ENCODE peak calls at places on chromosomes 4 and X, in seven cellular contexts. One of them, this sample, is unnamed.

GRCh38 chrX:73577368-73577767 is 14.4 kb downstream of the CHIC1 start:
- DNase-seq in skeletal muscle cell: peak; percentile 17
- DNase-seq in lower lobe of right lung: no peak
- DNase-seq in left ventricle myocardium inferior: no peak
- DNase-seq in breast epithelium: no peak
- DNase-seq in fibroblast of mammary gland: peak; percentile 86
- DNase-seq in epithelial cell of esophagus: peak; percentile 83
- DNase-seq in this sample: peak; percentile 59

GRCh38 chr4:151175754-151176153 is 76.3 kb downstream of the RPS3A start:
- DNase-seq in skeletal muscle cell: no peak
- DNase-seq in lower lobe of right lung: no peak
- DNase-seq in left ventricle myocardium inferior: no peak
- DNase-seq in breast epithelium: no peak
- DNase-seq in fibroblast of mammary gland: no peak
- DNase-seq in epithelial cell of esophagus: no peak
- DNase-seq in this sample: no peak

GRCh38 chrX:41522071-41522470 is 74.9 kb downstream of the NYX start:
- DNase-seq in skeletal muscle cell: no peak
- DNase-seq in lower lobe of right lung: no peak
- DNase-seq in left ventricle myocardium inferior: no peak
- DNase-seq in breast epithelium: no peak
- DNase-seq in fibroblast of mammary gland: no peak
- DNase-seq in epithelial cell of esophagus: peak; percentile 5
- DNase-seq in this sample: no peak

GRCh38 chr4:146450524-146450923 is 71.2 kb downstream of the SLC10A7 start:
- DNase-seq in skeletal muscle cell: no peak
- DNase-seq in lower lobe of right lung: no peak
- DNase-seq in left ventricle myocardium inferior: no peak
- DNase-seq in breast epithelium: no peak
- DNase-seq in fibroblast of mammary gland: no peak
- DNase-seq in epithelial cell of esophagus: no peak
- DNase-seq in this sample: no peak

GRCh38 chr4:122539861-122540465 is 80.9 kb downstream of the IL21 start:
- DNase-seq in skeletal muscle cell: no peak
- DNase-seq in lower lobe of right lung: no peak
- DNase-seq in left ventricle myocardium inferior: no peak
- DNase-seq in breast epithelium: no peak
- DNase-seq in fibroblast of mammary gland: no peak
- DNase-seq in epithelial cell of esophagus: peak; percentile 52
- DNase-seq in this sample: no peak

GRCh38 chr4:14022428-14022827 is 394.9 kb upstream of the BOD1L1 start:
- DNase-seq in skeletal muscle cell: peak; percentile 28
- DNase-seq in lower lobe of right lung: no peak
- DNase-seq in left ventricle myocardium inferior: no peak
- DNase-seq in breast epithelium: no peak
- DNase-seq in fibroblast of mammary gland: peak; percentile 59
- DNase-seq in epithelial cell of esophagus: no peak
- DNase-seq in this sample: no peak

GRCh38 chr4:8913121-8913857 is 41.6 kb upstream of the HMX1 start:
- DNase-seq in skeletal muscle cell: no peak
- DNase-seq in lower lobe of right lung: peak; percentile 41
- DNase-seq in left ventricle myocardium inferior: no peak
- DNase-seq in breast epithelium: peak; percentile 24
- DNase-seq in fibroblast of mammary gland: no peak
- DNase-seq in epithelial cell of esophagus: no peak
- DNase-seq in this sample: no peak

GRCh38 chr4:51831133-51831532 is 11.8 kb upstream of the DCUN1D4 start:
- DNase-seq in skeletal muscle cell: no peak
- DNase-seq in lower lobe of right lung: peak; percentile 63
- DNase-seq in left ventricle myocardium inferior: peak; percentile 64
- DNase-seq in breast epithelium: no peak
- DNase-seq in fibroblast of mammary gland: peak; percentile 55
- DNase-seq in epithelial cell of esophagus: peak; percentile 64
- DNase-seq in this sample: no peak

GRCh38 chr4:152680988-152681731 is 1.4 kb upstream of the TMEM154 start:
- DNase-seq in skeletal muscle cell: peak; percentile 73
- DNase-seq in lower lobe of right lung: no peak
- DNase-seq in left ventricle myocardium inferior: no peak
- DNase-seq in breast epithelium: no peak
- DNase-seq in fibroblast of mammary gland: peak; percentile 93
- DNase-seq in epithelial cell of esophagus: peak; percentile 99
- DNase-seq in this sample: peak; percentile 58

GRCh38 chr4:1990348-1990645 is 18.5 kb downstream of the NELFA start:
- DNase-seq in skeletal muscle cell: no peak
- DNase-seq in lower lobe of right lung: no peak
- DNase-seq in left ventricle myocardium inferior: no peak
- DNase-seq in breast epithelium: no peak
- DNase-seq in fibroblast of mammary gland: no peak
- DNase-seq in epithelial cell of esophagus: no peak
- DNase-seq in this sample: no peak

GRCh38 chrX:49250578-49250977 is 13.9 kb downstream of the FOXP3 start:
- DNase-seq in skeletal muscle cell: no peak
- DNase-seq in lower lobe of right lung: no peak
- DNase-seq in left ventricle myocardium inferior: no peak
- DNase-seq in breast epithelium: no peak
- DNase-seq in fibroblast of mammary gland: no peak
- DNase-seq in epithelial cell of esophagus: no peak
- DNase-seq in this sample: no peak

GRCh38 chr4:94758700-94759399 is 1.1 kb downstream of the BMPR1B start:
- DNase-seq in skeletal muscle cell: no peak
- DNase-seq in lower lobe of right lung: no peak
- DNase-seq in left ventricle myocardium inferior: no peak
- DNase-seq in breast epithelium: no peak
- DNase-seq in fibroblast of mammary gland: no peak
- DNase-seq in epithelial cell of esophagus: peak; percentile 26
- DNase-seq in this sample: no peak

GRCh38 chr4:150018257-150018656 is 60.0 kb upstream of the DCLK2 start:
- DNase-seq in skeletal muscle cell: no peak
- DNase-seq in lower lobe of right lung: no peak
- DNase-seq in left ventricle myocardium inferior: no peak
- DNase-seq in breast epithelium: no peak
- DNase-seq in fibroblast of mammary gland: no peak
- DNase-seq in epithelial cell of esophagus: no peak
- DNase-seq in this sample: no peak

GRCh38 chrX:130053236-130053635 is 57.1 kb downstream of the ELF4 start:
- DNase-seq in skeletal muscle cell: no peak
- DNase-seq in lower lobe of right lung: no peak
- DNase-seq in left ventricle myocardium inferior: no peak
- DNase-seq in breast epithelium: no peak
- DNase-seq in fibroblast of mammary gland: no peak
- DNase-seq in epithelial cell of esophagus: no peak
- DNase-seq in this sample: no peak

GRCh38 chrX:130048686-130049222 is 61.5 kb downstream of the ELF4 start:
- DNase-seq in skeletal muscle cell: no peak
- DNase-seq in lower lobe of right lung: no peak
- DNase-seq in left ventricle myocardium inferior: no peak
- DNase-seq in breast epithelium: no peak
- DNase-seq in fibroblast of mammary gland: no peak
- DNase-seq in epithelial cell of esophagus: no peak
- DNase-seq in this sample: no peak

GRCh38 chrX:130051176-130051845 is 59.0 kb downstream of the ELF4 start:
- DNase-seq in skeletal muscle cell: no peak
- DNase-seq in lower lobe of right lung: no peak
- DNase-seq in left ventricle myocardium inferior: no peak
- DNase-seq in breast epithelium: no peak
- DNase-seq in fibroblast of mammary gland: no peak
- DNase-seq in epithelial cell of esophagus: no peak
- DNase-seq in this sample: no peak

GRCh38 chrX:130047416-130047815 is 62.9 kb downstream of the ELF4 start:
- DNase-seq in skeletal muscle cell: no peak
- DNase-seq in lower lobe of right lung: no peak
- DNase-seq in left ventricle myocardium inferior: no peak
- DNase-seq in breast epithelium: no peak
- DNase-seq in fibroblast of mammary gland: no peak
- DNase-seq in epithelial cell of esophagus: no peak
- DNase-seq in this sample: no peak

DNA sequence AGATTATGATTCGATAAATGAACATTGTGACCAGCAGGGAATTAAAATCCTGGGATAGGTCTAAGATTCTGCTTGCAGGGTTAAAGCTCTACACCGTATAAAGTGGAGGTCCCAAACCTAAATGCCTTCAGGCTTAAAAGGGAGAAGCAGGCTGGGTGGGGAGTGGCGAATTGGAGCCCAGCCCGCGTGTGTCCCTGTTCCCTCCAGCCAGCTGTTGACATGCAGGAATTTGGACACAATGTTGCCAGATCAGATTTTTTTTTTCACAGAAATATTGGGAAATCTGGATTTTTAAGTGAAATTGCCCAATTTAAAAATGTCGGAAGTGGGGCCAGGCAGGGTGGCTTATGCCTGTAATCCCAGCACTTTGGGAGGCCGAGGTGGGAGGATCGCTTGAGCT is 60.5 kb downstream of the ELF4 start:
- DNase-seq in skeletal muscle cell: no peak
- DNase-seq in lower lobe of right lung: no peak
- DNase-seq in left ventricle myocardium inferior: peak; percentile 20
- DNase-seq in breast epithelium: no peak
- DNase-seq in fibroblast of mammary gland: no peak
- DNase-seq in epithelial cell of esophagus: no peak
- DNase-seq in this sample: no peak
- H3K4me3 ChIP-seq in skeletal muscle cell: no peak overlapping the region
- H3K4me3 ChIP-seq in lower lobe of right lung: no peak overlapping the region
- H3K4me3 ChIP-seq in left ventricle myocardium inferior: no peak overlapping the region
- H3K4me3 ChIP-seq in breast epithelium: no peak overlapping the region
- H3K4me3 ChIP-seq in fibroblast of mammary gland: no peak overlapping the region
- H3K4me3 ChIP-seq in epithelial cell of esophagus: no peak overlapping the region
- H3K4me3 ChIP-seq in this sample: no peak overlapping the region

GRCh38 chrX:108397627-108398392 is 40.4 kb downstream of the COL4A6 start:
- DNase-seq in skeletal muscle cell: peak; percentile 28
- DNase-seq in lower lobe of right lung: no peak
- DNase-seq in left ventricle myocardium inferior: no peak
- DNase-seq in breast epithelium: no peak
- DNase-seq in fibroblast of mammary gland: peak; percentile 74
- DNase-seq in epithelial cell of esophagus: peak; percentile 86
- DNase-seq in this sample: no peak

GRCh38 chrX:108396188-108396885 is 41.9 kb downstream of the COL4A6 start:
- DNase-seq in skeletal muscle cell: no peak
- DNase-seq in lower lobe of right lung: no peak
- DNase-seq in left ventricle myocardium inferior: no peak
- DNase-seq in breast epithelium: no peak
- DNase-seq in fibroblast of mammary gland: peak; percentile 51
- DNase-seq in epithelial cell of esophagus: peak; percentile 87
- DNase-seq in this sample: no peak

GRCh38 chrX:108399427-108400165 is 38.6 kb downstream of the COL4A6 start:
- DNase-seq in skeletal muscle cell: peak; percentile 34
- DNase-seq in lower lobe of right lung: no peak
- DNase-seq in left ventricle myocardium inferior: no peak
- DNase-seq in breast epithelium: no peak
- DNase-seq in fibroblast of mammary gland: peak; percentile 75
- DNase-seq in epithelial cell of esophagus: peak; percentile 84
- DNase-seq in this sample: no peak

DNA sequence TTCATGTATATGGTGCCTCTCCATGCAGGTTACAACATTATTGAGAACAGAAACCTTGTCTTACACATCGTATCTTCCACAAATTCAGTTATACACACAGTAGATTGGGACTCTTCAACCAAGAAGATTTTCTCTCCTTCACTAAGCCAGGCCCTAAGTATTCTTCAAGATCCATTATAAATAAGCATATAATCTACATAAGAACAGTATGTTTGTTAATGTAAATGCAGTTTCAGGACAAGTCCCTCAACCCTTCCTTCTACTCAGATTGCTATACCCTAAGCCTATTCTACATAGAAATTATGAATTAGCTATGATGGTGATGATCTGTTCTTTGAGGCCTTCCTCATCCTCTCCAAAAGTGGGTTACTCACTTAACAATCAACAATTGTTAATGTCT is 41.2 kb downstream of the COL4A6 start:
- DNase-seq in skeletal muscle cell: no peak
- DNase-seq in lower lobe of right lung: no peak
- DNase-seq in left ventricle myocardium inferior: no peak
- DNase-seq in breast epithelium: no peak
- DNase-seq in fibroblast of mammary gland: no peak
- DNase-seq in epithelial cell of esophagus: no peak
- DNase-seq in this sample: no peak
- H3K4me3 ChIP-seq in skeletal muscle cell: no peak overlapping the region
- H3K4me3 ChIP-seq in lower lobe of right lung: no peak overlapping the region
- H3K4me3 ChIP-seq in left ventricle myocardium inferior: no peak overlapping the region
- H3K4me3 ChIP-seq in breast epithelium: no peak overlapping the region
- H3K4me3 ChIP-seq in fibroblast of mammary gland: no peak overlapping the region
- H3K4me3 ChIP-seq in epithelial cell of esophagus: no peak overlapping the region
- H3K4me3 ChIP-seq in this sample: no peak overlapping the region

DNA sequence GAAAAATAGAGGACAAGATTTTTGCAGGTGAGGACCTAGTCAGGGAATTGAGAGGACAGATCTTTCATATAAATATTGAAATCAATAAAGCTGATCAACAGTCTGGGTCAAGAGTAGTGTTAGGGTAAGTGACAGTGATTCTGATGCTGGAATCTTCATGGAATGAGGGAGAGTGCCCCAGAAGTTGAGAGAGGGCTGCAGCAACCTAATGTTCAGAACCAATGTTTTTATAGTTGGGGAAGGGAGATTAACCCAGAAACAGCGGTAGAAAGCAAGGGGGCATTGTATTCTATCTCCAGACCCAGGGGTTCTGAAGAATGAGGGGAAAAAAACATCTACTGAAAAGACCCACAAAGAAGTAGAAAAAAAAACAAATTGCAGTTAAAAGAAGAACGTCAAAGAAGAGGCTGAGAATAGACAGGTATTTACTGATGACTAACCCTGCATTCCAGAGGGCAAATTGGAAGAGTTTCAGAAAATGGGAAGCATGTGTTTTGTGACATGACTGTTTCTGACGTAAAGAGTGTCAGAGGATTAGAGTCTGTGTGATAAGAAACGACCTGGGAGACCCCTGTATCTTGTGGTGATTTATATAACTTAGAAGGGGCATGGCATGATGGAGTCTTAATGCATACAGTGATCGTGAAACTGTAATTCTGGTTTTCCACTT is 819.6 kb upstream of the EPHA5 start:
- DNase-seq in skeletal muscle cell: peak; percentile 24
- DNase-seq in lower lobe of right lung: no peak
- DNase-seq in left ventricle myocardium inferior: no peak
- DNase-seq in breast epithelium: no peak
- DNase-seq in fibroblast of mammary gland: peak; percentile 7
- DNase-seq in epithelial cell of esophagus: peak; percentile 67
- DNase-seq in this sample: peak; percentile 81
- H3K4me3 ChIP-seq in skeletal muscle cell: no peak overlapping the region
- H3K4me3 ChIP-seq in lower lobe of right lung: no peak overlapping the region
- H3K4me3 ChIP-seq in left ventricle myocardium inferior: no peak overlapping the region
- H3K4me3 ChIP-seq in breast epithelium: no peak overlapping the region
- H3K4me3 ChIP-seq in fibroblast of mammary gland: no peak overlapping the region
- H3K4me3 ChIP-seq in epithelial cell of esophagus: no peak overlapping the region
- H3K4me3 ChIP-seq in this sample: no peak overlapping the region

GRCh38 chr4:75715105-75715799 is 9.1 kb upstream of the USO1 start:
- DNase-seq in skeletal muscle cell: no peak
- DNase-seq in lower lobe of right lung: no peak
- DNase-seq in left ventricle myocardium inferior: no peak
- DNase-seq in breast epithelium: no peak
- DNase-seq in fibroblast of mammary gland: peak; percentile 72
- DNase-seq in epithelial cell of esophagus: no peak
- DNase-seq in this sample: no peak
- H3K4me3 ChIP-seq in skeletal muscle cell: no peak overlapping the region
- H3K4me3 ChIP-seq in lower lobe of right lung: no peak overlapping the region
- H3K4me3 ChIP-seq in left ventricle myocardium inferior: no peak overlapping the region
- H3K4me3 ChIP-seq in breast epithelium: no peak overlapping the region
- H3K4me3 ChIP-seq in fibroblast of mammary gland: no peak overlapping the region
- H3K4me3 ChIP-seq in epithelial cell of esophagus: no peak overlapping the region
- H3K4me3 ChIP-seq in this sample: no peak overlapping the region

GRCh38 chrX:140507223-140507981 is 2.5 kb upstream of the SOX3 start:
- DNase-seq in skeletal muscle cell: no peak
- DNase-seq in lower lobe of right lung: no peak
- DNase-seq in left ventricle myocardium inferior: no peak
- DNase-seq in breast epithelium: no peak
- DNase-seq in fibroblast of mammary gland: no peak
- DNase-seq in epithelial cell of esophagus: peak; percentile 67
- DNase-seq in this sample: no peak
- H3K4me3 ChIP-seq in skeletal muscle cell: no peak overlapping the region
- H3K4me3 ChIP-seq in lower lobe of right lung: no peak overlapping the region
- H3K4me3 ChIP-seq in left ventricle myocardium inferior: no peak overlapping the region
- H3K4me3 ChIP-seq in breast epithelium: peak overlapping the region; percentile 11
- H3K4me3 ChIP-seq in fibroblast of mammary gland: no peak overlapping the region
- H3K4me3 ChIP-seq in epithelial cell of esophagus: no peak overlapping the region
- H3K4me3 ChIP-seq in this sample: no peak overlapping the region

GRCh38 chr4:91577864-91578263 is 725.9 kb upstream of the GRID2 start:
- DNase-seq in skeletal muscle cell: no peak
- DNase-seq in lower lobe of right lung: no peak
- DNase-seq in left ventricle myocardium inferior: no peak
- DNase-seq in breast epithelium: no peak
- DNase-seq in fibroblast of mammary gland: no peak
- DNase-seq in epithelial cell of esophagus: no peak
- DNase-seq in this sample: no peak
- H3K4me3 ChIP-seq in skeletal muscle cell: no peak overlapping the region
- H3K4me3 ChIP-seq in lower lobe of right lung: no peak overlapping the region
- H3K4me3 ChIP-seq in left ventricle myocardium inferior: no peak overlapping the region
- H3K4me3 ChIP-seq in breast epithelium: no peak overlapping the region
- H3K4me3 ChIP-seq in fibroblast of mammary gland: no peak overlapping the region
- H3K4me3 ChIP-seq in epithelial cell of esophagus: no peak overlapping the region
- H3K4me3 ChIP-seq in this sample: no peak overlapping the region

This sample was measured in retinal pigment epithelial cell.